ENCODE peak calls at places on chromosome 21, in seven cellular contexts. One of them, this sample, is unnamed.

GRCh38 chr21:24076179-24076578 is 1531.1 kb downstream of the MRPL39 start:
- DNase-seq in K562: no peak
- DNase-seq in H1: no peak
- DNase-seq in WTC11: no peak
- DNase-seq in GM12878: no peak
- DNase-seq in HEK293T: no peak
- DNase-seq in HepG2: no peak
- DNase-seq in this sample: no peak

GRCh38 chr21:33968082-33968997 is 52.7 kb upstream of the ATP5PO start:
- DNase-seq in K562: peak; percentile 61
- DNase-seq in HepG2: peak; percentile 41
- DNase-seq in WTC11: no peak
- DNase-seq in HEK293T: peak; percentile 53
- DNase-seq in H1: no peak
- DNase-seq in GM12878: no peak
- DNase-seq in this sample: no peak

GRCh38 chr21:33314096-33314495 is 10.7 kb upstream of the IFNAR1 start:
- DNase-seq in K562: no peak
- DNase-seq in HEK293T: no peak
- DNase-seq in GM12878: no peak
- DNase-seq in H1: no peak
- DNase-seq in WTC11: no peak
- DNase-seq in HepG2: no peak
- DNase-seq in this sample: no peak

GRCh38 chr21:43609501-43610340 is 49.6 kb downstream of the HSF2BP start:
- DNase-seq in WTC11: no peak
- DNase-seq in GM12878: no peak
- DNase-seq in H1: no peak
- DNase-seq in K562: peak; percentile 35
- DNase-seq in HEK293T: peak; percentile 68
- DNase-seq in HepG2: peak; percentile 89
- DNase-seq in this sample: no peak

GRCh38 chr21:27423073-27423472 is 456.2 kb upstream of the ADAMTS5 start:
- DNase-seq in WTC11: no peak
- DNase-seq in HEK293T: no peak
- DNase-seq in HepG2: no peak
- DNase-seq in GM12878: no peak
- DNase-seq in H1: no peak
- DNase-seq in K562: no peak
- DNase-seq in this sample: no peak

GRCh38 chr21:29130234-29130993 is at the start of gene MAP3K7CL:
- DNase-seq in GM12878: no peak
- DNase-seq in H1: no peak
- DNase-seq in HEK293T: no peak
- DNase-seq in HepG2: no peak
- DNase-seq in WTC11: no peak
- DNase-seq in K562: peak; percentile 37
- DNase-seq in this sample: no peak

GRCh38 chr21:45041351-45041805 is 33.0 kb upstream of the ADARB1 start:
- DNase-seq in WTC11: no peak
- DNase-seq in H1: no peak
- DNase-seq in GM12878: no peak
- DNase-seq in HEK293T: no peak
- DNase-seq in K562: no peak
- DNase-seq in HepG2: no peak
- DNase-seq in this sample: no peak

GRCh38 chr21:43893536-43894205 is 28.6 kb downstream of the AGPAT3 start:
- DNase-seq in H1: no peak
- DNase-seq in HepG2: no peak
- DNase-seq in HEK293T: no peak
- DNase-seq in K562: peak; percentile 79
- DNase-seq in GM12878: no peak
- DNase-seq in WTC11: no peak
- DNase-seq in this sample: no peak

GRCh38 chr21:22421416-22422190 is 1423.4 kb downstream of the NCAM2 start:
- DNase-seq in WTC11: no peak
- DNase-seq in H1: no peak
- DNase-seq in GM12878: no peak
- DNase-seq in HEK293T: no peak
- DNase-seq in K562: no peak
- DNase-seq in HepG2: no peak
- DNase-seq in this sample: no peak

DNA sequence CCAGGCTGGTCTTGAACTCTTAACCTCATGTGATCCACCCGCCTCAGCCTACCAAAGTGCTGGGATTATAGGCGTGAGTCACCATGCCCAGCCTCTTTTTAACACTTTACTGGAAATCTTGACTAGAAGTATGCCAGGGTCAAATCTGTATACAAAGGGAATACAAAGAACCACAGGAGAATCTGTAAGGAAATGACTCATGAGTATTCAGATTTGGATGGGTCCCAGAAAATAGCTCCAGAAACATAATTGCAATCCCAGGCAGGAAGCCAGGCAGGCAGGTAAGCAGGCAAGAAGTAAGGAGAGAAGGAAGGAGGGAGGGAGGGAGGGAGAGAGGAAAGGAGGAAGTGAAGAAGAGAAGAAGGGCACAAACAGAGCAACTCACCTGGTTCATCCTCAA is 22.8 kb upstream of the TIAM1 start:
- DNase-seq in K562: no peak
- DNase-seq in GM12878: no peak
- DNase-seq in HEK293T: no peak
- DNase-seq in WTC11: no peak
- DNase-seq in H1: no peak
- DNase-seq in HepG2: no peak
- DNase-seq in this sample: peak; percentile 98
- TF ChIP-seq SP1 in K562: no peak
- TF ChIP-seq SP1 in GM12878: no peak
- TF ChIP-seq SP1 in HEK293T: no peak
- TF ChIP-seq SP1 in WTC11: no peak
- TF ChIP-seq SP1 in H1: no peak
- TF ChIP-seq SP1 in HepG2: no peak
- TF ChIP-seq SP1 in this sample: no peak

DNA sequence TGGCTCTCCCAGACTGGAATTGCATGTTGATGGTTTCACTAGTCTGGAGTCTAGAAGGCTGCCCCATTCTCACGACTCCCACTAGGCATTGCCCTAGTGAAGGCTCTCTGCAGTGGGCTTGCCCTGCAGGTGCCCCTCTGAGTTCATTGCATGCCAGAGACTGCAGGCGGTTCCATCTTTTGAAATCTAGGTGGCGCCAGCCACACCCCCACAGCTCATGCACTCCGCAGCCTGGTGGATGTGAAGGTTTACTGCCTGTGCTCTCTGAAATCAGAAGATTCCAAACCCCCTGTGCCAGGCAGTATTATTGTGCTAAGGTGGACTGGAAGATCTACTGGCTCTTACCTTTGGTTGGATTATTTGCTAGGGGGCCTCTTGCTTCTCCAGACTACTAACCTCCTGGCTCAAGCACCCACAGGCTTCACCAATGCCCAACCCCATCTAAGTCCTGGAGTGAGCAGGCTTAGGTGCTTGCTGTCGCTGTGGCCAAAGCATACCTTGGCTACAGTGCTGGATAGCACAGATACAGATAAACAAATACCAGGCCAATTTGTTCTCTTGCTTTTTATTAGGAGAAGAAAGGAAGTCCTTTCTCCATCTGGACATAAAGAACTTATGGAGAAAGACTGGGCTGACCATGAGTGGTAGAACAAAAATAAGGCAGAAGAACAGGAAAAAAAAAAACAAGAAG is 83.5 kb upstream of the SIM2 start:
- DNase-seq in HepG2: peak; percentile 40
- DNase-seq in HEK293T: peak; percentile 59
- DNase-seq in WTC11: peak; percentile 53
- DNase-seq in K562: peak; percentile 12
- DNase-seq in GM12878: no peak
- DNase-seq in H1: no peak
- DNase-seq in this sample: peak; percentile 18
- TF ChIP-seq SP1 in HepG2: no peak
- TF ChIP-seq SP1 in HEK293T: no peak
- TF ChIP-seq SP1 in WTC11: no peak
- TF ChIP-seq SP1 in K562: no peak
- TF ChIP-seq SP1 in GM12878: no peak
- TF ChIP-seq SP1 in H1: no peak
- TF ChIP-seq SP1 in this sample: no peak

GRCh38 chr21:15514073-15514946 is 215.5 kb upstream of the USP25 start:
- DNase-seq in K562: no peak
- DNase-seq in HEK293T: no peak
- DNase-seq in WTC11: no peak
- DNase-seq in GM12878: peak; percentile 45
- DNase-seq in HepG2: peak; percentile 94
- DNase-seq in H1: no peak
- DNase-seq in this sample: no peak
- TF ChIP-seq SP1 in K562: no peak
- TF ChIP-seq SP1 in HEK293T: no peak
- TF ChIP-seq SP1 in WTC11: no peak
- TF ChIP-seq SP1 in GM12878: no peak
- TF ChIP-seq SP1 in HepG2: peak; percentile 44
- TF ChIP-seq SP1 in H1: no peak
- TF ChIP-seq SP1 in this sample: no peak

GRCh38 chr21:15279484-15279883 is 214.7 kb upstream of the NRIP1 start:
- DNase-seq in H1: no peak
- DNase-seq in K562: no peak
- DNase-seq in HepG2: no peak
- DNase-seq in HEK293T: no peak
- DNase-seq in GM12878: no peak
- DNase-seq in WTC11: no peak
- DNase-seq in this sample: no peak
- TF ChIP-seq SP1 in H1: no peak
- TF ChIP-seq SP1 in K562: no peak
- TF ChIP-seq SP1 in HepG2: no peak
- TF ChIP-seq SP1 in HEK293T: no peak
- TF ChIP-seq SP1 in GM12878: no peak
- TF ChIP-seq SP1 in WTC11: no peak
- TF ChIP-seq SP1 in this sample: no peak

DNA sequence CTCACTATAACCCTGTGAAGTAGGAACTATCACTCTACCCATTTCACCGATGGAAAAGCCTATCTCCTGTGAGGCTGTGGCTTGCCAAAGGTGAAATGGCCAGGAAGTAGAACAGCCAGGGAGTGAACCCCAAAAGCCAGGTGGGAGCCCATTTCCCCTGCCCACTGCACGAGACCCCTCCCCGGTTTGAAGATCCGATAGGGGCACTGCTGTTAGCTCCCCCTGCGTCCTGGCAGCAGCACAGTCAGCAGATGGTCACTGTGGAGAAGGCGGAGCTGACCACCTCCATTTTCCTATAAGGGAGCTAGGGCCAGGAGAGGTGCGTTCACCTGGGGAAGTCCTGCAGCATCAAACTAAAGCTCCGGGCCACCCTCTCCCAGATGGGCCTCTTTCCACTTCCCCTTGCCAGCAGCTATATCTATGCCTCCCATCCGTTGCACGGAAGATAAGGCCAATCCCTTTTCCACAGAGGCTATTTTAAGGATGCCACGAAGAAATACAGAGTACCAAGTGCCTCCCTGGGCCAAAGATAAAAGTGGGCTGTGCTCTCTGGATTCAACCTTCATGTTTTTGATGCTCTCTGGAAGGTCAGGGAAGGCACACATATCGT is 7.8 kb downstream of the ERG start:
- DNase-seq in GM12878: no peak
- DNase-seq in HEK293T: no peak
- DNase-seq in H1: no peak
- DNase-seq in WTC11: no peak
- DNase-seq in K562: no peak
- DNase-seq in HepG2: no peak
- DNase-seq in this sample: no peak
- TF ChIP-seq SP1 in GM12878: no peak
- TF ChIP-seq SP1 in HEK293T: no peak
- TF ChIP-seq SP1 in H1: no peak
- TF ChIP-seq SP1 in WTC11: no peak
- TF ChIP-seq SP1 in K562: no peak
- TF ChIP-seq SP1 in HepG2: no peak
- TF ChIP-seq SP1 in this sample: no peak

DNA sequence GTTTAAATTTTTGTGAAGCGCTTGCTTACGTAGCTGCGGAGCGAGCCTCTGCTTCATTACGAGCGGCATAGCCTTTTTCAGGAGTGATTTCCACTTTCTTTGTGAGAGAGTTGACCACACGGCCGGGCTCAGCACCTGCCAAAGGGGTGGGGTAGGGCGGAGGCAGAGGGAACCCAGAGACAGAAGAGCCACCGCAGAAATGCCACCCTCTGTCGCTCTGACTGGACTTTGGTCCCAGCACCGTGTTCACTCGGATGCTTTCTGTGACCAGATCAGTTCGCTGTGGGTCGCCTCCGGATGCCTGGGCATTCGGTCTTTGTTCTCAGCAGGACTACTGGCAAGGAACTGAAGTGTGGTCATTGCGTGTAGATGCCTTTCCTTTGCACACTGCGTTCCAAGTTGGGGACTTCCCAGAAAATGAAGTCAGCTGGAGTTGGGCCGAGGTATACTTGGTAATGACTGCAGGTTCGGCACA is 897 bp downstream of the CHODL start:
- DNase-seq in HEK293T: peak; percentile 30
- DNase-seq in WTC11: no peak
- DNase-seq in GM12878: no peak
- DNase-seq in HepG2: peak; percentile 39
- DNase-seq in K562: no peak
- DNase-seq in H1: no peak
- DNase-seq in this sample: no peak
- TF ChIP-seq SP1 in HEK293T: no peak
- TF ChIP-seq SP1 in WTC11: no peak
- TF ChIP-seq SP1 in GM12878: no peak
- TF ChIP-seq SP1 in HepG2: no peak
- TF ChIP-seq SP1 in K562: no peak
- TF ChIP-seq SP1 in H1: no peak
- TF ChIP-seq SP1 in this sample: no peak

GRCh38 chr21:42202321-42202720 is 16.6 kb upstream of the ABCG1 start:
- DNase-seq in HepG2: no peak
- DNase-seq in GM12878: no peak
- DNase-seq in K562: no peak
- DNase-seq in HEK293T: no peak
- DNase-seq in H1: no peak
- DNase-seq in WTC11: no peak
- DNase-seq in this sample: no peak

GRCh38 chr21:42200906-42201614 is 17.9 kb upstream of the ABCG1 start:
- DNase-seq in HepG2: no peak
- DNase-seq in K562: no peak
- DNase-seq in H1: no peak
- DNase-seq in GM12878: no peak
- DNase-seq in HEK293T: no peak
- DNase-seq in WTC11: no peak
- DNase-seq in this sample: no peak

GRCh38 chr21:42201615-42202161 is 17.3 kb upstream of the ABCG1 start:
- DNase-seq in WTC11: no peak
- DNase-seq in HepG2: no peak
- DNase-seq in GM12878: no peak
- DNase-seq in HEK293T: no peak
- DNase-seq in K562: no peak
- DNase-seq in H1: no peak
- DNase-seq in this sample: no peak

GRCh38 chr21:42199488-42200463 is 19.2 kb upstream of the ABCG1 start:
- DNase-seq in WTC11: no peak
- DNase-seq in HepG2: peak; percentile 10
- DNase-seq in HEK293T: no peak
- DNase-seq in H1: no peak
- DNase-seq in K562: peak; percentile 8
- DNase-seq in GM12878: peak; percentile 8
- DNase-seq in this sample: no peak

GRCh38 chr21:42198949-42199348 is 20.0 kb upstream of the ABCG1 start:
- DNase-seq in K562: no peak
- DNase-seq in HepG2: no peak
- DNase-seq in GM12878: no peak
- DNase-seq in WTC11: no peak
- DNase-seq in HEK293T: no peak
- DNase-seq in H1: no peak
- DNase-seq in this sample: no peak
- TF ChIP-seq SP1 in K562: no peak
- TF ChIP-seq SP1 in HepG2: no peak
- TF ChIP-seq SP1 in GM12878: no peak
- TF ChIP-seq SP1 in WTC11: no peak
- TF ChIP-seq SP1 in HEK293T: no peak
- TF ChIP-seq SP1 in H1: no peak
- TF ChIP-seq SP1 in this sample: no peak

This sample was measured in HCT116.